ENCODE peak calls at places on chromosomes 6 and 20, in five cellular contexts. T, E, I, Q and G are unnamed samples. For H3K9me3, the result is how much of the 10 kb centered on the place peaks cover.

GRCh38 chr20:32474967-32475819 is 109.9 kb downstream of the NOL4L start:
- DNase-seq in T (no peak), E (no peak), I (peak), Q (no peak), G (peak)

GRCh38 chr6:166555066-166555465 is 31.4 kb downstream of the RAMACL start:
- DNase-seq in T (no peak), E (no peak), I (no peak), Q (no peak), G (no peak)

GRCh38 chr6:56245903-56246351 is 1.5 kb downstream of the COL21A1 start:
- DNase-seq in T (no peak), E (no peak), I (no peak), Q (no peak), G (no peak)

GRCh38 chr6:5126214-5126613 is 41.1 kb downstream of the PPP1R3G start:
- DNase-seq in T (no peak), E (no peak), I (no peak), Q (peak), G (no peak)

GRCh38 chr6:16058188-16058780 is 70.6 kb upstream of the MYLIP start:
- DNase-seq in T (no peak), E (no peak), I (no peak), Q (no peak), G (peak)

GRCh38 chr20:46057856-46058655 is 29.0 kb downstream of the SLC12A5 start:
- DNase-seq in T (no peak), E (no peak), I (peak), Q (peak), G (no peak)

GRCh38 chr6:38354905-38355304 is 284.8 kb downstream of the BTBD9 start:
- DNase-seq in T (no peak), E (no peak), I (no peak), Q (no peak), G (no peak)

GRCh38 chr6:40965046-40965445 is 74.0 kb downstream of the UNC5CL start:
- DNase-seq in T (no peak), E (no peak), I (no peak), Q (no peak), G (no peak)

GRCh38 chr6:143754204-143754603 is 76.4 kb downstream of the PHACTR2 start:
- DNase-seq in T (no peak), E (no peak), I (no peak), Q (no peak), G (no peak)

GRCh38 chr6:85436408-85436807 is 13.5 kb upstream of the NT5E start:
- DNase-seq in T (no peak), E (no peak), I (no peak), Q (no peak), G (no peak)

GRCh38 chr6:16543491-16543890 is 217.8 kb downstream of the ATXN1 start:
- DNase-seq in T (no peak), E (no peak), I (no peak), Q (no peak), G (no peak)

GRCh38 chr6:38177885-38178583 is 358.5 kb downstream of the ZFAND3 start:
- DNase-seq in T (no peak), E (no peak), I (no peak), Q (no peak), G (no peak)

GRCh38 chr6:135451617-135452190 is 45.8 kb downstream of the AHI1 start:
- DNase-seq in T (no peak), E (no peak), I (no peak), Q (peak), G (peak)

DNA sequence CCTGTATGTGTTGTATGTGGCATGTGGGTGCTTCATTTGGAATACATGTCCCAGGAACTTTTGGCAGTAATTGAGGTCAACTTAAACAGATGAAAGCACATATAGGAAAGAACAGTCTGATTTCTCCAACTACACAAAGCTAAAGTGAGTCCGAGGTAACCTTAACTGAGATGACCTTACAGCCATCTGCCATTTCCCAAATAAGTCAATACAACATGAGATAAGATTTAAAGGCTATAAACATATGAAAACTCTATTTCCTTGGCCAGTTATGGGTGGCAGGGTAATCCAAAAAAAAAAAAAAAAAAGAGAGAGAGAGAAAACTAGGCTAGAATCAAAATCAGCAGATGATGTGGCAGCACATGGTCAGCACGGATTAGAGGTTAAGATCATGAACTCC is 1068.3 kb downstream of the KHDRBS2 start:
- DNase-seq in T (no peak), E (no peak), I (no peak), Q (no peak), G (no peak)
- H3K9me3 ChIP-seq in T (under half), E (under half), I (under half), Q (under half), G (under half)

GRCh38 chr6:140462495-140463311 is 1088.3 kb upstream of the CITED2 start:
- DNase-seq in T (no peak), E (no peak), I (no peak), Q (peak), G (peak)
- H3K9me3 ChIP-seq in T (under half), E (under half), I (under half), Q (under half), G (under half)

DNA sequence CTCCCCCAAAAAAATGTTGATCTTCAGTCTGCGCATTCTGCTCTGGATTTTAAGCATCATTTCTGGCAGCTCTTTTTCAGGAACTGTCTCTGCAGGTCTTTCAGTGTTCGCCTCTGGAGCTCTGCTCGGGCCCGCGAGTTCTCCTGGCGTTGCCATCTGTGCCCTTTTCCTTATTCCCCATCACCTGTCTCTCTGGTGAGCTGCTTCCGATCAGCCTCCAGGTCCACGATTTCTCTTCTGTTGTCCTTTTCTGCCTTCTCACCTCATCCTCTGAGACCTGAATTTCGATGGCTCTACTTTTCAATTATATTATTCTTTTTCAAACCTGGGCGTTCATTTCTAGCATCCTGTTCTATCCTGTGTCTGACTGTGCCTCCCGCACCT is 590 bp upstream of the MAP1LC3A start:
- DNase-seq in T (no peak), E (no peak), I (no peak), Q (no peak), G (no peak)
- H3K9me3 ChIP-seq in T (under half), E (under half), I (under half), Q (under half), G (under half)

DNA sequence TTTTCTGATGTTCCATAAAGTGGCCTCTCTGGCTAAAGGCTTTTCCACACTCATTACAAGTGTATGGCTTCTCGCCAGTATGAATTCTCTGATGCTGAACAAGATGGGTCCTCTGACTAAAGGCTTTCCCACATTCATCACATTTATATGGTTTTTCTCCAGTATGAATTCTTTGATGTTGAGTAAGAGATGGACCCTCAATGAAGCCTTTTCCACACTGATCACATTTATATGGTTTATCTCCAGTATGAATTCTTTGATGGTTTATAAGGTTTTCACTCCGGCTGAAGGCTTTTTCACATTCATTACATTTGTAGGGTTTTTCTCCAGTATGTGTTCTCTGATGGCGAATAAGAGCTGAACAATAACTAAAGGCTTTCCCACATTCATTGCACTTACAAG is 20.4 kb downstream of the ZNF184 start:
- DNase-seq in T (no peak), E (no peak), I (no peak), Q (no peak), G (no peak)
- H3K9me3 ChIP-seq in T (half or more), E (under half), I (under half), Q (under half), G (under half)

GRCh38 chr6:122956376-122956775 is 39.7 kb upstream of the CLVS2 start:
- DNase-seq in T (no peak), E (no peak), I (no peak), Q (no peak), G (no peak)

GRCh38 chr6:122953766-122954165 is 42.3 kb upstream of the CLVS2 start:
- DNase-seq in T (no peak), E (no peak), I (no peak), Q (no peak), G (no peak)
- H3K9me3 ChIP-seq in T (under half), E (under half), I (under half), Q (under half), G (under half)

GRCh38 chr6:169376458-169376857 is 122.8 kb upstream of the THBS2 start:
- DNase-seq in T (no peak), E (no peak), I (no peak), Q (no peak), G (no peak)
- H3K9me3 ChIP-seq in T (under half), E (under half), I (under half), Q (under half), G (under half)

GRCh38 chr20:55580475-55580874 is 424.8 kb downstream of the CBLN4 start:
- DNase-seq in T (no peak), E (no peak), I (no peak), Q (no peak), G (no peak)
- H3K9me3 ChIP-seq in T (under half), E (under half), I (under half), Q (under half), G (under half)